ENCODE peak calls at places on chromosome 17, in six cellular contexts. W is endothelial cell of umbilical vein, P is psoas muscle, N is Caco-2, Y is stomach, J is OCI-LY7. B is an unnamed sample.

GRCh38 chr17:72456026-72456569 is 335.3 kb downstream of the SOX9 start:
- DNase-seq in N (peak; percentile 68), Y (peak; percentile 63), W (no peak), J (no peak), P (no peak), B (no peak)

GRCh38 chr17:56801506-56802178 is 32.1 kb downstream of the C17orf67 start:
- DNase-seq in W (no peak), N (no peak), P (no peak), J (no peak), Y (no peak), B (no peak)

GRCh38 chr17:9544221-9544620 is 31.4 kb downstream of the STX8 start:
- DNase-seq in J (no peak), Y (no peak), N (no peak), P (no peak), W (no peak), B (no peak)

GRCh38 chr17:70071127-70071526 is 3.9 kb upstream of the KCNJ16 start:
- DNase-seq in P (no peak), N (no peak), J (no peak), W (no peak), Y (no peak), B (no peak)

GRCh38 chr17:9332164-9332527 is 243.5 kb downstream of the STX8 start:
- DNase-seq in Y (no peak), N (no peak), J (no peak), W (no peak), P (no peak), B (no peak)

GRCh38 chr17:32486701-32487459 is at the start of gene CDK5R1:
- DNase-seq in Y (peak; percentile 74), J (peak; percentile 53), N (peak; percentile 84), P (peak; percentile 86), W (peak; percentile 54), B (peak; percentile 80)

GRCh38 chr17:58310511-58311428 is 17.8 kb downstream of the TSPOAP1 start:
- DNase-seq in W (no peak), Y (peak; percentile 19), N (no peak), J (no peak), P (no peak), B (no peak)

GRCh38 chr17:16439867-16440351 is 24.5 kb downstream of the TRPV2 start:
- DNase-seq in P (no peak), J (peak; percentile 51), Y (no peak), W (peak; percentile 29), N (no peak), B (no peak)

GRCh38 chr17:10156579-10157488 is 41.6 kb downstream of the GAS7 start:
- DNase-seq in P (peak; percentile 70), J (no peak), Y (peak; percentile 30), W (no peak), N (no peak), B (peak; percentile 61)

GRCh38 chr17:47064684-47065083 is 85.6 kb upstream of the RPRML start:
- DNase-seq in J (no peak), Y (no peak), P (no peak), N (no peak), W (no peak), B (no peak)

GRCh38 chr17:29039764-29040598 is 3.0 kb upstream of the PIPOX start:
- DNase-seq in J (no peak), Y (no peak), W (no peak), N (no peak), P (no peak), B (no peak)

GRCh38 chr17:2636169-2636930 is 42.9 kb downstream of the PAFAH1B1 start:
- DNase-seq in Y (no peak), P (no peak), N (no peak), J (no peak), W (no peak), B (no peak)

GRCh38 chr17:63082273-63082861 is 116.3 kb downstream of the TANC2 start:
- DNase-seq in J (no peak), Y (no peak), W (peak; percentile 58), N (no peak), P (no peak), B (no peak)

GRCh38 chr17:41717408-41718286 is 5.5 kb downstream of the GAST start:
- DNase-seq in N (no peak), Y (no peak), J (no peak), W (peak; percentile 18), P (no peak), B (no peak)

GRCh38 chr17:5780476-5780875 is 196.2 kb upstream of the NLRP1 start:
- DNase-seq in J (no peak), P (no peak), N (no peak), Y (no peak), W (peak; percentile 58), B (no peak)

GRCh38 chr17:5000237-5000639 is 2.5 kb downstream of the KIF1C start:
- DNase-seq in P (peak; percentile 98), Y (peak; percentile 41), W (no peak), J (no peak), N (no peak), B (no peak)

GRCh38 chr17:9230346-9230745 is 209.0 kb downstream of the NTN1 start:
- DNase-seq in N (no peak), P (peak; percentile 46), Y (no peak), W (no peak), J (no peak), B (no peak)

GRCh38 chr17:7572338-7572587 is 7.2 kb upstream of the CD68 start:
- DNase-seq in J (no peak), Y (no peak), P (no peak), W (no peak), N (no peak), B (no peak)

GRCh38 chr17:31488264-31488981 is 96.9 kb downstream of the RAB11FIP4 start:
- DNase-seq in N (no peak), Y (peak; percentile 61), J (peak; percentile 51), P (peak; percentile 56), W (no peak), B (peak; percentile 70)

DNA sequence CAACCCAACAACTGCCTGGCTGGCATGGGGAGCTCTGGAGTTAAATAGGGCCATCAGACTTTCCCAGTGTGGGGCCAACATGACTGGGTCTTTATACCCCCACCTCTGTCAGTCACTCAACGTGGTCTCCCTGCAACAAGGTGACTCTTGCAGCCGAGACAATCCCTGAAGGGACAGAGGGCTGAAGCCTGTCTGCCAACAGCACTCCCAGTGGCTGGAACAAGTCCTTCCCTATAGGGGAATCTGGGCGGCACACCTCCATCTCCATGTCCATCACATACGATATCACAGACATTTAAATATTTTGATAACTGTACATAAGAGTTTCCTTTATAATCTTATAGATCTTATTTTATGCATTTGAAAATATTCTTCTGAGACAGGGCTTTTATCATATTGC is 4.8 kb upstream of the MAPT start:
- DNase-seq in P (no peak), J (no peak), N (no peak), Y (no peak), W (no peak), B (no peak)
- TF ChIP-seq CTCF in P (no peak), J (peak; percentile 31), N (peak; percentile 68), Y (no peak), W (no peak), B (no peak)

DNA sequence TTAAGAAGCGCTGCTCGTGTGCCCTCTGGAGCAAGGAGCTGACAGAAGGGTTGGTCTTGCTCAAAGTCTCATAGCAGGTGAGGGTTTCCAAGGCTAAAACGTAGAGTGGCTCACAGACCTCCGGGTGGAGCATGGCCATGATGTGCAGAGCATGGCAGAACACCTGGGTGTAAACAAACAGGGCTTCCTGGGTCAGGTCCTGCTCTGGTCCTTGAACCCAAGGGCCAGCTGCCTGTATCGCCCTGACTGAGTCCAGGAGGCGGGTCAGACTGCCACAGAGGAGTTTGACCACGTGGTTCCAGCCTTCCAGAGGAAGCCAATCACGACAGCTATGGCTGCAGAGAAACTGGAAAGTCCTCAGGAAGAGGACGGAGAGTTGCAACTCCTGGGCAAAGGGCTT is 7.1 kb downstream of the GEMIN4 start:
- DNase-seq in J (no peak), N (no peak), W (no peak), Y (no peak), P (no peak), B (no peak)
- H3K4me1 ChIP-seq in J (peaks cover 8% of the 10 kb centered on the region), N (no peaks in the 10 kb centered on the region), W (no peaks in the 10 kb centered on the region), Y (no peaks in the 10 kb centered on the region), P (no peaks in the 10 kb centered on the region), B (no peaks in the 10 kb centered on the region)

GRCh38 chr17:66172706-66173223 is 19.2 kb downstream of the CEP112 start:
- DNase-seq in W (no peak), N (no peak), Y (no peak), J (no peak), P (no peak), B (no peak)
- TF ChIP-seq CTCF in W (no peak), N (no peak), Y (no peak), J (no peak), P (no peak), B (no peak)

DNA sequence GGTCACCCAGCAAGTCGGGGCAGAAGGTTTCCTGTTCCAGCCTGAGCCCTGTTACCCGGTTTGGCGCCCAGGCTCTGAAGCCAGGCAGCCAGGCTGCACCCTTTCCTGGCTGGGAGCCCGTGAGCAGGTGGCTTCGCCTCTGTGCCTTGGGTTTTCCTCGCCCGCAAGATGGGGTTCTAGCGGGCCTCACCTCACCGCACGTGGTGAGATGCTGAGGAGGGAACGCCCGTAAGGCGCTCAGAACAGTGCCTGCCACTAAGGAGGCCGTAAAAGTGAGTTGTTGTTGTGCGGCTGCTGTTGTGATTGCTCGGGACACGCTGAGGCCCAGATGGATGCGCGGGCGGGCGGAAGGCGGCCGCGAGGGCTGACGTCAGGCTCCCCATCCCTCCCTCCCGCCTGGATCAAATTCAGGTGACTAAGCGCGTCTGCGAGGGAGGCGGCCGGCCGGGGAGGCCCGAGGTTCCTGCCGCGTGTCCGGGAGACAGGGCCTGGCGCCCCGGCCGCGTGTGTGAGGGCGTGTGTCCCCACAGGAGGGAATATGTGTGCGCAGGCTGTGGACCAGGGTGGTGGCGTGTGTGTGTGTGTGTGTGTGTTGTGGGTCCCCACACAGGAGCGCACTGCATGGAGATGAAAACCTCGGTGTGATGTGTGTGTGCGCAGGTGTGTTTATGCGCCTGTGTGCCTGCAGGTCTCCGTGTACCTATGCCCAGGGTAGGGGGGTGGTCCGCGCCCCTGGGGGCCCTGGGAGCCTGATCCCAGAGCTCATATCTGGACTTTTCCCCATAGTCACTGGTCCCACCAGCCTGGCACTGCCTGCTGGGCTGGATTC is 4.3 kb downstream of the CAMKK1 start:
- DNase-seq in P (peak; percentile 90), W (peak; percentile 80), Y (peak; percentile 81), N (no peak), J (no peak), B (no peak)
- H3K4me1 ChIP-seq in P (peaks cover 15% of the 10 kb centered on the region), W (peaks cover 62% of the 10 kb centered on the region), Y (peaks cover 62% of the 10 kb centered on the region), N (peaks cover 1% of the 10 kb centered on the region), J (peaks cover 26% of the 10 kb centered on the region), B (peaks cover 2% of the 10 kb centered on the region)

DNA sequence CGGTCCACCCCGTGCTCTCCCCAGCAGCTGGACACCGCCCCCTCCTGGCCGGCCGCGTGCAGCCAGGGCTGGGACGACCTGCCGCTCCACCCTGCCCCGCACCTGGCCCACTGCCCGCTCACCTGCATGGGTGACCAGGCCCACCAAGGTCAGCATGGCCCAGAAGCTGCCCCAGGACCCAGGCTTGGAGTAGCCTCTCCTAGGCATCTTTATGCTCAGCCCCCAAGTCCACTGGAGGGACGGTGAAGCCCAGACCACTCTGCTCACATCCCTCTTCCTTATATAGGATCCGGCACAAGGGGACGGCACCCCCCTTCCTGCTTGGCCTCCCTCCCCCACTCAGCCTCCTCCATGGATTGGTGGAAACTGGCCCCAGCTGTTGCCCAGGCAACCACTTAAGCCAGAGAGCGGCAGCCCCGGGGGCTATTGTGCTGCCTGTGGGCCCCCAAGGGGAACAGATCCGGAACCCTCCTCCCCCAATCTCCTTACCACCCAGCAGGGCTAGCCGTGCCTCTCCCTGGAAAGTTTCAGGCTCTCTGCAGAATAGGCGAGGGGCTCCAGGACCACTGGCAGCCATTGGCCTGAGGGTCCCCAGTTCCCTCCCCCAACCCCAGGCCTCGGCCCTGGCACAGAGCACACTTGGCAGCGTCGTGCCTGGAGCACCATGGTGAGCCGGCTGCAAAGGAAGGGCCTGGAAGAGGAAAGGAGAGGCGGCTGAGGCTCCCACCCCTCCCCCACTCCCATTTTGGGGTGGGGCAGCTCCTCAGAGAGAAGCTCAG is at the start of gene BTBD17:
- DNase-seq in N (no peak), P (peak; percentile 77), Y (peak; percentile 64), W (peak; percentile 13), J (no peak), B (peak; percentile 87)
- TF ChIP-seq CTCF in N (peak; percentile 78), P (peak; percentile 63), Y (peak; percentile 53), W (peak; percentile 67), J (peak; percentile 71), B (peak; percentile 63)

GRCh38 chr17:76270127-76270592 is 5.0 kb downstream of the UBALD2 start:
- DNase-seq in N (no peak), W (no peak), Y (no peak), P (peak; percentile 66), J (peak; percentile 57), B (peak; percentile 59)
- H3K4me1 ChIP-seq in N (peaks cover 21% of the 10 kb centered on the region), W (peaks cover 20% of the 10 kb centered on the region), Y (peaks cover 88% of the 10 kb centered on the region), P (peaks cover 64% of the 10 kb centered on the region), J (peaks cover 87% of the 10 kb centered on the region), B (peaks cover 29% of the 10 kb centered on the region)